ENCODE peak calls at places on chromosome 9, in four cellular contexts. E, K, L and O are unnamed samples.

GRCh38 chr9:26949604-26950003 is 2.6 kb upstream of the PLAA start:
- DNase-seq in L (no peak), E (no peak), K (no peak), O (no peak)

GRCh38 chr9:28487561-28487960 is 914.3 kb upstream of the C9orf72 start:
- DNase-seq in K (no peak), E (no peak), L (no peak), O (no peak)

GRCh38 chr9:131678499-131679111 is 61.3 kb downstream of the RAPGEF1 start:
- DNase-seq in E (no peak), L (peak; percentile 69), K (peak; percentile 90), O (no peak)

GRCh38 chr9:109886617-109887016 is 106.6 kb downstream of the PALM2AKAP2 start:
- DNase-seq in E (no peak), L (no peak), K (no peak), O (no peak)

GRCh38 chr9:100714372-100715099 is 136.7 kb downstream of the CAVIN4 start:
- DNase-seq in L (peak; percentile 69), E (no peak), K (peak; percentile 13), O (no peak)

GRCh38 chr9:16128003-16128402 is 575.2 kb downstream of the CCDC171 start:
- DNase-seq in E (no peak), K (no peak), L (no peak), O (no peak)

GRCh38 chr9:22158275-22158674 is 149.2 kb upstream of the CDKN2B start:
- DNase-seq in E (no peak), L (no peak), K (no peak), O (no peak)

GRCh38 chr9:33697171-33697570 is 98.2 kb upstream of the PRSS3 start:
- DNase-seq in L (no peak), E (no peak), K (no peak), O (no peak)

DNA sequence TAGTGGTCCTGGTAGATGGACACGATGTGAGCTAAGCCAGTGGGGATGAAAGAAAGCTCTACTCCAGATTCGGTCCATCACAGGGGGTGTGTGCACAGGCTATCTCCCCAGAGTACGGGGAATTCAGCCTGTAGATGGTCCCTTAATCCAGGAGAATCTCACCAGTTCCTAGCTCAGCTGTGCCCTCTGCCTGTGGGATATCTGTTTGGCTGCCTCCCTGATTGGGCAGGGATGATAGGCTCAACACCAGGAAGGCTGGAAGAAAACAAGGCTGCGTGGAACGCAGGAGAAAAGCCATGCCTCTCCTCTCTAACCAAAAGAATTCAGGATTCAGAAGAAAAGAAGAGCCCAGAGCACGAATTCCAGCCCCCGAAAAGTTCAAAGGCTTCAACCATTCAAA is 40.9 kb downstream of the VLDLR start:
- DNase-seq in K (no peak), L (no peak), E (no peak), O (no peak)
- TF ChIP-seq CTCF in K (no peak), L (peak; percentile 17), E (no peak), O (peak; percentile 26)

GRCh38 chr9:120868676-120869359 is 8.2 kb downstream of the PHF19 start:
- DNase-seq in L (peak; percentile 95), K (peak; percentile 63), E (peak; percentile 99), O (peak; percentile 93)
- TF ChIP-seq CTCF in L (peak; percentile 75), K (peak; percentile 65), E (peak; percentile 34), O (no peak)

DNA sequence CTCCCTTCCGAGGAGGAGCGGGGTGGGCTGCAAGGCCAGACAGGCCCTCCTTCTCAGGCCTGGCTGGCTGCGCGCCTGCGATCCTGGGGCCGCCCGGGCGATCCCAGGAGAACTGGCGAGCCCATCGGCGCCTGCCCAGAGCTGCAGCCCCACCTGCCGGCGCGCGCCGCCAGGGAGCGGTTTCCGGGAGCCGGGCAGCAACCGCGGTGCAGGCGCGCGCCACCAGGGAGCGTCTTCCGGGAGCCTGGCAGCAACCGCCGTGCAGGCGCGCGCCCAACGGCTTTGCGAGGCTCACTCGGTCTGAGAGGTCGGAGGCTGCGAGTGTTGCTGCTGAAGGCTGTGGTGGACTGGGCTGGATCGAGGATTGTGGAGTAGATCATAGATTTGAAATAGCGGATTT is 668.7 kb downstream of the SPATA31A6 start:
- DNase-seq in L (peak; percentile 64), E (no peak), K (no peak), O (no peak)
- TF ChIP-seq CTCF in L (peak; percentile 74), E (no peak), K (no peak), O (peak; percentile 13)

GRCh38 chr9:36640982-36641381 is 68.3 kb downstream of the MELK start:
- DNase-seq in E (no peak), L (no peak), K (no peak), O (no peak)
- TF ChIP-seq CTCF in E (no peak), L (no peak), K (no peak), O (no peak)

DNA sequence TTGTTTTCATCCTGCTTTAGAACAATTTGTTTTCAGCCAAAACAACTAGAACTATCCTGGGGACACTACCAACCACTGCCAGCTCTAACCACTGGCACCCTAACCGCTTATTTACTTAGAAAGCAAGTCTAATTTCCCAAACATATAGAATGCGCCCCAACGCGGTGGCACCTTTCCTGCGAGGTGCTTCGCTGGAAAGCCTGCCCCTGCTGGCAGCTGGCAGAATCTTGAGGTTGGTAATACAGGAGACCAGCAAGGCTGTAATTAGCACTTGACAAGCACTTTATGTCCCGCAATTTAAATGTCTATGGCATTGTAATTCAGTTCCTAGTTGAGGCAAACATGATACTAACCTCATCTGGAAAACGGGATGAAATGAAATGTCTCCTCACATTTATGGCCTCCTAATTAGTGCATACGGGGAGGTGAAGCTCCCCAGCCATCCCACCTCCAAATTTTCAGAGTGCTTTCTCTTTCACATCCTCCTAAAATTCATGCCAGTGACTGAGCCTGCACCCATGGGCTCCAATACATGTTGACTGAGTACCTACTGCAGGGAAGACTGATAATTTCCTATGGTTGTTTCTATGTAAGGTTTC is 30.4 kb downstream of the GABBR2 start:
- DNase-seq in E (no peak), K (no peak), L (no peak), O (no peak)
- TF ChIP-seq CTCF in E (no peak), K (peak; percentile 57), L (peak; percentile 39), O (peak; percentile 39)